ENCODE peak calls at places on chromosome 21, in five cellular contexts. H, O, S, M and B are unnamed samples.

GRCh38 chr21:32611471-32611997 is 643 bp downstream of the CFAP298 start:
- DNase-seq in H (no peak), S (no peak), O (no peak), M (no peak), B (peak)

GRCh38 chr21:21897275-21897883 is 899.2 kb downstream of the NCAM2 start:
- DNase-seq in H (no peak), M (no peak), O (no peak), S (no peak), B (no peak)

GRCh38 chr21:31222142-31222541 is 121.9 kb downstream of the TIAM1 start:
- DNase-seq in M (no peak), S (no peak), H (no peak), O (no peak), B (no peak)

GRCh38 chr21:28769683-28770082 is 223.0 kb downstream of the LTN1 start:
- DNase-seq in H (no peak), M (no peak), S (no peak), O (no peak), B (no peak)

GRCh38 chr21:35252831-35253230 is 203.7 kb upstream of the RUNX1 start:
- DNase-seq in M (no peak), S (no peak), H (no peak), O (no peak), B (no peak)

GRCh38 chr21:22346576-22346975 is 1348.4 kb downstream of the NCAM2 start:
- DNase-seq in M (no peak), H (no peak), O (no peak), S (no peak), B (no peak)

GRCh38 chr21:33314096-33314495 is 10.7 kb upstream of the IFNAR1 start:
- DNase-seq in H (no peak), M (no peak), O (no peak), S (no peak), B (no peak)

GRCh38 chr21:34936874-34937563 is 112.1 kb downstream of the RUNX1 start:
- DNase-seq in H (no peak), M (no peak), O (no peak), S (no peak), B (no peak)

GRCh38 chr21:29501451-29501850 is 202.7 kb downstream of the BACH1 start:
- DNase-seq in S (no peak), M (no peak), H (peak), O (no peak), B (no peak)

GRCh38 chr21:44966135-44967081 is 26.6 kb downstream of the SLX9 start:
- DNase-seq in O (no peak), S (no peak), H (no peak), M (no peak), B (no peak)
- H3K4me3 ChIP-seq in O (no peak), S (peak), H (no peak), M (no peak), B (no peak)

DNA sequence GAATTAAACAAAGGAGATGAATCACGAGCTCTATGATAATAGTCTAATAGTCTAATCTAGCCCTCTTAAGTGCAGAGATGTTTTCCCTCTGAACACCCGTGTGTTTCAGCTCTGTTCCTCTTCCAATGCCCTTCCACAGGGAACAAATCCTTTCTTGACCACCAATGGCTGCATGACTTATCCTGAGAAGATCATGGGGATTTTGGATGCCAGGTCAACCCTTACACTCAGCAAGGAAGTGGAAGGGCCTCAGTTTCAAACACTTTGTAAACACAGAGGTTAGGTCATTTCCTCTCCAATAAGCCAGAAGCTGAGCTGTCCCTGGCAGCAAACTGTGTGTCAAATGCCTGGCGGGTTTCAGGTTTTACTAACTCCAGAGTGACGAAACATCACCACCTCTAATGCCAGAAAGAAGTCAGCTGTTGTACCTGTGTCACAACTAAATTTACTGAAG is 200.0 kb downstream of the GABPA start:
- DNase-seq in O (no peak), H (peak), S (peak), M (peak), B (no peak)
- H3K27ac ChIP-seq in O (peak), H (peak), S (peak), M (peak), B (no peak)

GRCh38 chr21:42010507-42011493 is 640 bp upstream of the ZBTB21 start:
- DNase-seq in O (no peak), S (no peak), M (no peak), H (no peak), B (peak)
- TF ChIP-seq CTCF in O (peak), S (peak), M (no peak), H (no peak), B (peak)

GRCh38 chr21:14543983-14544382 is 2.1 kb downstream of the SAMSN1 start:
- DNase-seq in S (no peak), H (no peak), O (no peak), M (no peak), B (no peak)

GRCh38 chr21:14542638-14543037 is 3.5 kb downstream of the SAMSN1 start:
- DNase-seq in O (no peak), H (no peak), S (no peak), M (no peak), B (no peak)

GRCh38 chr21:14545906-14546480 is at the start of gene SAMSN1:
- DNase-seq in O (no peak), H (no peak), S (no peak), M (no peak), B (no peak)

GRCh38 chr21:14538477-14538876 is 7.6 kb downstream of the SAMSN1 start:
- DNase-seq in O (no peak), H (no peak), S (no peak), M (no peak), B (no peak)

DNA sequence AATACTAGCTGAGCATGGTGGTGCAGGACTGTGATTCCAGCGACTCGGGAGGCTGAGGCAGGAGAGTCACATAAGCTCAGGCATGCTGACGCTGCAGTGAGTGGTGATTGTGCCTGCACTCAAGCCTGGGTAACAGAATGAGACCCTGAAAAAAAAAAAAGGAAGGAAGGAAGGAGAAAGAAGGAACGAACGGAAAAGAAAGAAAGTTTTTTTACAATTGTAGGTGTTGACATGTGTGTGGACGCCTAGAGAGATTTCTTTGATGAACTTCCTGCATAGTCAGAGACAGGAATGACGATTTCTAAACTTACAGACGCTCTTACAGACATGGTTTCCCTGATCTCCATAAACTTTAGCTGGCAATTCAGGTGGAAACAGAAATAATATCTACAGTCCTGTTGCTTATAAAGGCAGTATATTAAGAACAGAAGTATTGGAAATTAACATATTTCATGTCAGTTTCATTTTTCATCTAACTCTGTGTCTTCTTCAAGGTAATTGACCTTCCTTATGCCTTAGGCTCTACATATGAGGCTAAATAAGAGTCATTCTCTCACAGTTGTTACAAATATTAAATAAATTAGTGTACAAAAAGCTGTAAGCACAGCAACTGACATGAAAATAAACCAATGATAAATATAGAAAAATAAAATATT is 4.1 kb downstream of the SAMSN1 start:
- DNase-seq in S (no peak), H (no peak), M (no peak), O (no peak), B (no peak)
- H3K4me3 ChIP-seq in S (no peak), H (no peak), M (no peak), O (peak), B (no peak)

GRCh38 chr21:41220208-41220733 is 52.3 kb downstream of the BACE2 start:
- DNase-seq in S (no peak), H (no peak), M (no peak), O (no peak), B (no peak)
- H3K27ac ChIP-seq in S (no peak), H (no peak), M (no peak), O (no peak), B (no peak)